ENCODE peak calls at places on chromosomes 11 and 22, in five cellular contexts. One of them, this sample, is unnamed.

GRCh38 chr22:28883917-28884753 is 763 bp downstream of the ZNRF3 start:
- DNase-seq in GM06990: peak; percentile 29
- DNase-seq in PC-3: peak; percentile 32
- DNase-seq in GM23248: peak; percentile 77
- DNase-seq in WERI-Rb-1: peak; percentile 28
- DNase-seq in this sample: peak; percentile 86

GRCh38 chr11:125173027-125173426 is 8.5 kb downstream of the PKNOX2 start:
- DNase-seq in PC-3: no peak
- DNase-seq in GM23248: no peak
- DNase-seq in WERI-Rb-1: no peak
- DNase-seq in GM06990: no peak
- DNase-seq in this sample: no peak

GRCh38 chr22:46738961-46739870 is 1.2 kb upstream of the CERK start:
- DNase-seq in PC-3: no peak
- DNase-seq in GM06990: peak; percentile 48
- DNase-seq in WERI-Rb-1: peak; percentile 45
- DNase-seq in GM23248: peak; percentile 81
- DNase-seq in this sample: peak; percentile 44

GRCh38 chr11:64235427-64236161 is 1.2 kb downstream of the VEGFB start:
- DNase-seq in WERI-Rb-1: no peak
- DNase-seq in PC-3: no peak
- DNase-seq in GM06990: no peak
- DNase-seq in GM23248: no peak
- DNase-seq in this sample: no peak

GRCh38 chr11:102179366-102179765 is 69.1 kb downstream of the YAP1 start:
- DNase-seq in PC-3: no peak
- DNase-seq in GM06990: no peak
- DNase-seq in WERI-Rb-1: no peak
- DNase-seq in GM23248: no peak
- DNase-seq in this sample: no peak

GRCh38 chr22:38873469-38874411 is 1.7 kb upstream of the CBX6 start:
- DNase-seq in WERI-Rb-1: no peak
- DNase-seq in PC-3: peak; percentile 67
- DNase-seq in GM06990: peak; percentile 66
- DNase-seq in GM23248: peak; percentile 11
- DNase-seq in this sample: peak; percentile 24

GRCh38 chr11:93169950-93170561 is 27.7 kb downstream of the SLC36A4 start:
- DNase-seq in WERI-Rb-1: no peak
- DNase-seq in PC-3: peak; percentile 67
- DNase-seq in GM06990: no peak
- DNase-seq in GM23248: peak; percentile 55
- DNase-seq in this sample: peak; percentile 9

GRCh38 chr11:87176044-87176443 is 138.3 kb downstream of the TMEM135 start:
- DNase-seq in GM06990: no peak
- DNase-seq in WERI-Rb-1: no peak
- DNase-seq in PC-3: peak; percentile 39
- DNase-seq in GM23248: no peak
- DNase-seq in this sample: no peak

GRCh38 chr11:67666303-67666645 is 8.1 kb downstream of the ALDH3B2 start:
- DNase-seq in GM23248: no peak
- DNase-seq in PC-3: no peak
- DNase-seq in WERI-Rb-1: no peak
- DNase-seq in GM06990: no peak
- DNase-seq in this sample: peak; percentile 47

GRCh38 chr11:93939084-93939780 is 81.9 kb upstream of the HEPHL1 start:
- DNase-seq in GM23248: peak; percentile 52
- DNase-seq in WERI-Rb-1: no peak
- DNase-seq in GM06990: no peak
- DNase-seq in PC-3: peak; percentile 98
- DNase-seq in this sample: no peak

GRCh38 chr11:126132319-126132718 is 69.7 kb upstream of the CDON start:
- DNase-seq in GM23248: peak; percentile 69
- DNase-seq in WERI-Rb-1: no peak
- DNase-seq in PC-3: peak; percentile 84
- DNase-seq in GM06990: no peak
- DNase-seq in this sample: peak; percentile 39

GRCh38 chr22:29080061-29080975 is 7.5 kb downstream of the KREMEN1 start:
- DNase-seq in GM23248: peak; percentile 43
- DNase-seq in WERI-Rb-1: peak; percentile 27
- DNase-seq in GM06990: no peak
- DNase-seq in PC-3: peak; percentile 39
- DNase-seq in this sample: no peak

GRCh38 chr11:14253437-14253836 is 105.5 kb downstream of the RRAS2 start:
- DNase-seq in PC-3: no peak
- DNase-seq in WERI-Rb-1: no peak
- DNase-seq in GM06990: no peak
- DNase-seq in GM23248: no peak
- DNase-seq in this sample: no peak

GRCh38 chr11:65766535-65766934 is 14.2 kb downstream of the AP5B1 start:
- DNase-seq in WERI-Rb-1: no peak
- DNase-seq in GM06990: no peak
- DNase-seq in GM23248: peak; percentile 60
- DNase-seq in PC-3: peak; percentile 41
- DNase-seq in this sample: no peak

GRCh38 chr11:8652140-8652539 is 30.3 kb downstream of the TRIM66 start:
- DNase-seq in WERI-Rb-1: no peak
- DNase-seq in GM23248: peak; percentile 97
- DNase-seq in GM06990: no peak
- DNase-seq in PC-3: peak; percentile 58
- DNase-seq in this sample: no peak

GRCh38 chr11:8658210-8658968 is 24.1 kb downstream of the TRIM66 start:
- DNase-seq in GM06990: no peak
- DNase-seq in PC-3: no peak
- DNase-seq in WERI-Rb-1: no peak
- DNase-seq in GM23248: peak; percentile 13
- DNase-seq in this sample: no peak

GRCh38 chr11:8650401-8650990 is 32.0 kb downstream of the TRIM66 start:
- DNase-seq in GM06990: no peak
- DNase-seq in GM23248: peak; percentile 80
- DNase-seq in WERI-Rb-1: no peak
- DNase-seq in PC-3: no peak
- DNase-seq in this sample: no peak

GRCh38 chr11:8656291-8656690 is 26.2 kb downstream of the TRIM66 start:
- DNase-seq in WERI-Rb-1: no peak
- DNase-seq in GM23248: no peak
- DNase-seq in GM06990: no peak
- DNase-seq in PC-3: no peak
- DNase-seq in this sample: no peak

DNA sequence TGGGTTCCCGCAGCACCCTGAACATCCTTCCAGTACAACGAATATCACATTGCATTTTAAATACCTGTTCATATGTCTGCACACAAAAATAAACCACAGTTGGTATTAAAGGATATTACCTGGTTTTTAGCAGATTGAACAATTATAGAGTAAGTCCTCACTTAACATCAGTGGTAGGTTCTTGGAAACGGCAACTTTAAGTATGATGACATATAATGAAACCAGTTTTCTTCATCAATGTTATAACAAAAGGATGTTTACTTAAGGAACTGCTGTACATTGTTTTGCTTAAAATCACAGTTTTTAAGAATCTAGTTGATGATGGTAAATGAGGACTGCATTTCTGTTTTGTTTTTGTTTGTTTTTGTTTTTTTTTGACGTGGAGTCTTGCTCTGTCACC is 28.0 kb downstream of the TRIM66 start:
- DNase-seq in GM23248: no peak
- DNase-seq in PC-3: no peak
- DNase-seq in WERI-Rb-1: no peak
- DNase-seq in GM06990: no peak
- DNase-seq in this sample: no peak
- H3K27me3 ChIP-seq in GM23248: no peaks in the 10 kb centered on the region
- H3K27me3 ChIP-seq in PC-3: no peaks in the 10 kb centered on the region
- H3K27me3 ChIP-seq in WERI-Rb-1: no peaks in the 10 kb centered on the region
- H3K27me3 ChIP-seq in GM06990: no peaks in the 10 kb centered on the region
- H3K27me3 ChIP-seq in this sample: no peaks in the 10 kb centered on the region

DNA sequence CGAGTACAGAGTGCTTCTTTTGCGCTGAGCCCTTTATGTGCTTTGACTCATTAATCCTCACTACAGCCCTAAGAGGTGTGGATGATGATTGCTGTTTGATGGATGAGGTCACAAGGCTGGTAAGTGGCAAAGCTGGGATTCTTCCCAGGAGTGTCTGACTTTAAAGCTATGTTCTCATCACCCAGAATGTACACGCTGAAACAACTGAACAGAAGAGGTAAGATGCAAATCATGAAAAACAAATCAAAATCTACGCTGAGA is 37.7 kb upstream of the CREB3L1 start:
- DNase-seq in GM23248: peak; percentile 89
- DNase-seq in PC-3: no peak
- DNase-seq in WERI-Rb-1: peak; percentile 45
- DNase-seq in GM06990: no peak
- DNase-seq in this sample: no peak
- H3K4me3 ChIP-seq in GM23248: peak overlapping the region; percentile 73
- H3K4me3 ChIP-seq in PC-3: peak overlapping the region; percentile 8
- H3K4me3 ChIP-seq in WERI-Rb-1: peak overlapping the region; percentile 45
- H3K4me3 ChIP-seq in GM06990: no peak overlapping the region
- H3K4me3 ChIP-seq in this sample: no peak overlapping the region

DNA sequence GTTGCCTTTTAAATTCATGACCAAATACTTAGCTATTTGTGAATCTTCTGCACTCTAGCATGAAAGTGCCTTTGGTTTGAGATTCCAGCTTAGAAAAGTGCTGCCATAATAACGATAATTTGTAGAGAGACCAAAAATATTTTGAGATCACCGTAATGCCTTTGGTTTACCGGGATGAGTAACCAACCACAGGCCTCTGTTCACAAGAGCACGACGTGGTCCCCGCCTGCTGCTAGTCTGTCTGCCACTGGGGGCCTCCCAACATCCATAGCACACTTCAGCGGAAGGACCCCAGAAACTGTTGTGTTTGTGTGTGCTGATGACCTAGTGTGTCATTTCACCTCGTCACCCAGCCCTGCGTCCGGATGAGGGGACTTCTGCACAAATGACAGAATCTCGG is 67.0 kb upstream of the RASSF10 start:
- DNase-seq in GM23248: no peak
- DNase-seq in PC-3: no peak
- DNase-seq in GM06990: no peak
- DNase-seq in WERI-Rb-1: no peak
- DNase-seq in this sample: no peak
- H3K36me3 ChIP-seq in GM23248: peaks cover 60% of the 10 kb centered on the region
- H3K36me3 ChIP-seq in PC-3: peaks cover 9% of the 10 kb centered on the region
- H3K36me3 ChIP-seq in GM06990: no peaks in the 10 kb centered on the region
- H3K36me3 ChIP-seq in WERI-Rb-1: peaks cover 23% of the 10 kb centered on the region
- H3K36me3 ChIP-seq in this sample: peaks cover 10% of the 10 kb centered on the region

GRCh38 chr22:49107961-49108530 is 719.6 kb downstream of the BRD1 start:
- DNase-seq in GM23248: no peak
- DNase-seq in WERI-Rb-1: no peak
- DNase-seq in GM06990: no peak
- DNase-seq in PC-3: no peak
- DNase-seq in this sample: peak; percentile 36
- H3K27me3 ChIP-seq in GM23248: no peaks in the 10 kb centered on the region
- H3K27me3 ChIP-seq in WERI-Rb-1: no peaks in the 10 kb centered on the region
- H3K27me3 ChIP-seq in GM06990: no peaks in the 10 kb centered on the region
- H3K27me3 ChIP-seq in PC-3: no peaks in the 10 kb centered on the region
- H3K27me3 ChIP-seq in this sample: no peaks in the 10 kb centered on the region

DNA sequence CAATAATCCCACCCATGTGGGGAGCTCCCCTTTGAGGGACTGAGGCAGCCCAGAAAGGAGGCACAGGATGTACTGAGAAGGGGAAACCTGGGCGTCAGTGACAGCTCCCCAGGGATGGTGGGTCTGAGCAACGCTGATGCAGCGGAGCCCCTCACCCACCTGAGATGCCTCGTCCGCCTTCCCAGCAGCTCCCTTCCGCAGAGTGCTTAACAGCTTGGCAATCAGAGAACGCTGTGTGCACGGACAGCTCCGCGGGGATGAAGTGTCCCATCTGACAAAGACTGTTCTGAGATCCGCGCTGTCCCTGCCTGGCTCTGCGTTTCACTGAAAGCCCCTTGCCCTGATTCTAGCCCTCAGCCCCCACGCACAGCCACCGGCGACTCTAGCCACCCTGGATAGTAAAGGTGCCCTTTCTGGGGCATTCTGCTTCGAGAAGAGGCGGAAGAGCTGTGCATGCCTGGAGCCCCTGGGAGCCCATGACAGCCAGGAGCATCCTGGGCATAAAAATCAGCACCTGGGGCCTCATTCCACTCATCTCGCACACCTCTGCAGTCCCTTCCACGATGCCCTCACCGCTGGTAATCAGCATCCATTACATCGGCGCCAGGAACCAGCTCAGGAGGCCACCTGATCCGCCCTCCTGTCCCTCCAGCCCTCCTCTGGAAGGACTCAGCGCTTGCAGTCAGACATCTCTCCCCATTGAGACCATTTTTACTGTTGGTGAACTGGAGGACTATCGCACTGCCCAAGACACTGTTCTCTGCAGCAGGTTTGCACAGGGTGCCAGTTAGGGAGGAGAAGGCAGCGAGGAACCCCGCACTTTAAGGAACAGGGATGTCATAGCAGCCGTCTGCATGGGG is 10.7 kb downstream of the KCNJ5 start:
- DNase-seq in GM06990: no peak
- DNase-seq in GM23248: no peak
- DNase-seq in WERI-Rb-1: no peak
- DNase-seq in PC-3: no peak
- DNase-seq in this sample: peak; percentile 67
- H3K4me3 ChIP-seq in GM06990: no peak overlapping the region
- H3K4me3 ChIP-seq in GM23248: no peak overlapping the region
- H3K4me3 ChIP-seq in WERI-Rb-1: no peak overlapping the region
- H3K4me3 ChIP-seq in PC-3: no peak overlapping the region
- H3K4me3 ChIP-seq in this sample: no peak overlapping the region

GRCh38 chr11:71463331-71464211 is 10.6 kb downstream of the NADSYN1 start:
- DNase-seq in GM23248: no peak
- DNase-seq in PC-3: no peak
- DNase-seq in WERI-Rb-1: no peak
- DNase-seq in GM06990: no peak
- DNase-seq in this sample: no peak

GRCh38 chr11:71465054-71465453 is 12.1 kb downstream of the NADSYN1 start:
- DNase-seq in WERI-Rb-1: no peak
- DNase-seq in PC-3: no peak
- DNase-seq in GM23248: no peak
- DNase-seq in GM06990: no peak
- DNase-seq in this sample: no peak

GRCh38 chr11:71459767-71460320 is 6.8 kb downstream of the NADSYN1 start:
- DNase-seq in GM06990: no peak
- DNase-seq in PC-3: no peak
- DNase-seq in GM23248: no peak
- DNase-seq in WERI-Rb-1: no peak
- DNase-seq in this sample: no peak

GRCh38 chr11:71461696-71462095 is 8.7 kb downstream of the NADSYN1 start:
- DNase-seq in WERI-Rb-1: no peak
- DNase-seq in GM06990: no peak
- DNase-seq in PC-3: no peak
- DNase-seq in GM23248: no peak
- DNase-seq in this sample: no peak

GRCh38 chr11:71462726-71463125 is 9.7 kb downstream of the NADSYN1 start:
- DNase-seq in GM06990: no peak
- DNase-seq in GM23248: no peak
- DNase-seq in PC-3: no peak
- DNase-seq in WERI-Rb-1: no peak
- DNase-seq in this sample: no peak
- H3K36me3 ChIP-seq in GM06990: peaks cover 35% of the 10 kb centered on the region
- H3K36me3 ChIP-seq in GM23248: peaks cover 20% of the 10 kb centered on the region
- H3K36me3 ChIP-seq in PC-3: peaks cover 27% of the 10 kb centered on the region
- H3K36me3 ChIP-seq in WERI-Rb-1: peaks cover 17% of the 10 kb centered on the region
- H3K36me3 ChIP-seq in this sample: peaks cover 7% of the 10 kb centered on the region

This sample was measured in H7.